ENCODE peak calls at places on chromosomes 1 and 21, in six cellular contexts. One of them, this sample, is unnamed.
A peak's percentile ranks its signal among the peaks of the same experiment; 100 is the strongest.

GRCh38 chr1:107262472-107263286 is 121.8 kb downstream of the NTNG1 start:
- DNase-seq in brain microvascular endothelial cell: peak; percentile 1
- DNase-seq in M059J: no peak
- DNase-seq in activated B cell treated with CpG ODN at 0.5 μM for 24 hours: no peak
- DNase-seq in T-cell: no peak
- DNase-seq in AG04450: no peak
- DNase-seq in this sample: no peak

GRCh38 chr1:182280521-182280920 is 111.1 kb downstream of the GLUL start:
- DNase-seq in brain microvascular endothelial cell: no peak
- DNase-seq in M059J: no peak
- DNase-seq in activated B cell treated with CpG ODN at 0.5 μM for 24 hours: no peak
- DNase-seq in T-cell: no peak
- DNase-seq in AG04450: no peak
- DNase-seq in this sample: no peak

GRCh38 chr1:196180847-196181593 is 427.2 kb downstream of the KCNT2 start:
- DNase-seq in brain microvascular endothelial cell: peak; percentile 91
- DNase-seq in M059J: peak; percentile 94
- DNase-seq in activated B cell treated with CpG ODN at 0.5 μM for 24 hours: no peak
- DNase-seq in T-cell: no peak
- DNase-seq in AG04450: peak; percentile 69
- DNase-seq in this sample: peak; percentile 98

GRCh38 chr1:114496091-114496490 is 14.9 kb downstream of the TRIM33 start:
- DNase-seq in brain microvascular endothelial cell: no peak
- DNase-seq in M059J: no peak
- DNase-seq in activated B cell treated with CpG ODN at 0.5 μM for 24 hours: no peak
- DNase-seq in T-cell: no peak
- DNase-seq in AG04450: no peak
- DNase-seq in this sample: peak; percentile 37

GRCh38 chr1:184693011-184693410 is 61.6 kb downstream of the EDEM3 start:
- DNase-seq in brain microvascular endothelial cell: no peak
- DNase-seq in M059J: no peak
- DNase-seq in activated B cell treated with CpG ODN at 0.5 μM for 24 hours: no peak
- DNase-seq in T-cell: no peak
- DNase-seq in AG04450: no peak
- DNase-seq in this sample: no peak

GRCh38 chr1:209416009-209416408 is 167.5 kb upstream of the CAMK1G start:
- DNase-seq in brain microvascular endothelial cell: no peak
- DNase-seq in M059J: peak; percentile 77
- DNase-seq in activated B cell treated with CpG ODN at 0.5 μM for 24 hours: no peak
- DNase-seq in T-cell: no peak
- DNase-seq in AG04450: peak; percentile 42
- DNase-seq in this sample: no peak

GRCh38 chr1:6646499-6647148 is 22.0 kb downstream of the THAP3 start:
- DNase-seq in brain microvascular endothelial cell: peak; percentile 31
- DNase-seq in M059J: peak; percentile 44
- DNase-seq in activated B cell treated with CpG ODN at 0.5 μM for 24 hours: no peak
- DNase-seq in T-cell: peak; percentile 10
- DNase-seq in AG04450: no peak
- DNase-seq in this sample: peak; percentile 69

GRCh38 chr1:116260096-116260495 is 112.9 kb upstream of the ATP1A1 start:
- DNase-seq in brain microvascular endothelial cell: no peak
- DNase-seq in M059J: no peak
- DNase-seq in activated B cell treated with CpG ODN at 0.5 μM for 24 hours: no peak
- DNase-seq in T-cell: no peak
- DNase-seq in AG04450: no peak
- DNase-seq in this sample: no peak

GRCh38 chr21:45618846-45619485 is 24.6 kb upstream of the PCBP3 start:
- DNase-seq in brain microvascular endothelial cell: no peak
- DNase-seq in M059J: peak; percentile 45
- DNase-seq in activated B cell treated with CpG ODN at 0.5 μM for 24 hours: peak; percentile 4
- DNase-seq in T-cell: no peak
- DNase-seq in AG04450: no peak
- DNase-seq in this sample: no peak

GRCh38 chr1:210367561-210367960 is 38.9 kb downstream of the HHAT start:
- DNase-seq in brain microvascular endothelial cell: no peak
- DNase-seq in M059J: no peak
- DNase-seq in activated B cell treated with CpG ODN at 0.5 μM for 24 hours: no peak
- DNase-seq in T-cell: no peak
- DNase-seq in AG04450: no peak
- DNase-seq in this sample: no peak

GRCh38 chr1:57102957-57103356 is 137.1 kb upstream of the C8B start:
- DNase-seq in brain microvascular endothelial cell: no peak
- DNase-seq in M059J: no peak
- DNase-seq in activated B cell treated with CpG ODN at 0.5 μM for 24 hours: no peak
- DNase-seq in T-cell: no peak
- DNase-seq in AG04450: no peak
- DNase-seq in this sample: no peak

GRCh38 chr21:14949603-14950002 is 115.2 kb downstream of the NRIP1 start:
- DNase-seq in brain microvascular endothelial cell: no peak
- DNase-seq in M059J: no peak
- DNase-seq in activated B cell treated with CpG ODN at 0.5 μM for 24 hours: no peak
- DNase-seq in T-cell: no peak
- DNase-seq in AG04450: no peak
- DNase-seq in this sample: no peak

GRCh38 chr1:67355745-67356424 is 48.2 kb downstream of the IL12RB2 start:
- DNase-seq in brain microvascular endothelial cell: no peak
- DNase-seq in M059J: peak; percentile 92
- DNase-seq in activated B cell treated with CpG ODN at 0.5 μM for 24 hours: no peak
- DNase-seq in T-cell: no peak
- DNase-seq in AG04450: peak; percentile 15
- DNase-seq in this sample: peak; percentile 80

GRCh38 chr1:200302192-200302892 is 107.5 kb downstream of the ZNF281 start:
- DNase-seq in brain microvascular endothelial cell: peak; percentile 11
- DNase-seq in M059J: peak; percentile 65
- DNase-seq in activated B cell treated with CpG ODN at 0.5 μM for 24 hours: peak; percentile 59
- DNase-seq in T-cell: peak; percentile 64
- DNase-seq in AG04450: no peak
- DNase-seq in this sample: peak; percentile 48

This sample was measured in fibroblast of the aortic adventitia.